ENCODE peak calls at places on chromosomes 2 and 18, in six cellular contexts. K, O, G, Q, T and L are unnamed samples.

GRCh38 chr2:73112913-73113633 is at the start of gene RAB11FIP5:
- DNase-seq in K (peak), O (peak), G (peak), Q (no peak), T (peak), L (peak)

GRCh38 chr2:225526731-225527427 is 127.4 kb downstream of the NYAP2 start:
- DNase-seq in K (no peak), O (no peak), G (no peak), Q (no peak), T (no peak), L (no peak)

GRCh38 chr2:35989523-35989922 is 366.1 kb upstream of the CRIM1 start:
- DNase-seq in K (no peak), O (peak), G (no peak), Q (no peak), T (no peak), L (no peak)

GRCh38 chr2:9739508-9739907 is 103.8 kb upstream of the TAF1B start:
- DNase-seq in K (no peak), O (no peak), G (no peak), Q (peak), T (peak), L (no peak)

GRCh38 chr2:101802329-101802728 is 104.8 kb downstream of the MAP4K4 start:
- DNase-seq in K (no peak), O (peak), G (no peak), Q (no peak), T (no peak), L (no peak)

GRCh38 chr2:213007290-213007838 is 144.0 kb downstream of the IKZF2 start:
- DNase-seq in K (no peak), O (no peak), G (no peak), Q (no peak), T (no peak), L (no peak)

GRCh38 chr2:38783586-38783985 is 5.6 kb downstream of the GEMIN6 start:
- DNase-seq in K (no peak), O (no peak), G (no peak), Q (no peak), T (no peak), L (no peak)

GRCh38 chr2:215831296-215831913 is 181.9 kb downstream of the MREG start:
- DNase-seq in K (peak), O (no peak), G (no peak), Q (peak), T (no peak), L (peak)

GRCh38 chr2:230225486-230225885 is at the start of gene SP140:
- DNase-seq in K (no peak), O (no peak), G (no peak), Q (no peak), T (peak), L (no peak)

GRCh38 chr2:121121661-121122060 is 163.3 kb downstream of the TFCP2L1 start:
- DNase-seq in K (no peak), O (no peak), G (no peak), Q (no peak), T (no peak), L (no peak)

GRCh38 chr18:37085362-37085761 is 256.4 kb downstream of the KIAA1328 start:
- DNase-seq in K (no peak), O (no peak), G (no peak), Q (no peak), T (no peak), L (no peak)

GRCh38 chr18:57901819-57902600 is 98.9 kb upstream of the ATP8B1 start:
- DNase-seq in K (no peak), O (peak), G (no peak), Q (no peak), T (no peak), L (no peak)

GRCh38 chr2:173511942-173512341 is 157.3 kb downstream of the CDCA7 start:
- DNase-seq in K (no peak), O (no peak), G (no peak), Q (no peak), T (peak), L (peak)

GRCh38 chr2:95062716-95063400 is 37.4 kb downstream of the MAL start:
- DNase-seq in K (no peak), O (peak), G (no peak), Q (peak), T (no peak), L (no peak)

GRCh38 chr2:41853427-41854191 is 194.2 kb upstream of the PKDCC start:
- DNase-seq in K (peak), O (peak), G (peak), Q (peak), T (peak), L (peak)

GRCh38 chr18:48721308-48721707 is 182.5 kb downstream of the CTIF start:
- DNase-seq in K (no peak), O (no peak), G (no peak), Q (no peak), T (no peak), L (no peak)

GRCh38 chr2:184611221-184612085 is 13.1 kb downstream of the ZNF804A start:
- DNase-seq in K (peak), O (peak), G (peak), Q (no peak), T (peak), L (peak)

GRCh38 chr18:45764000-45764686 is 40.2 kb downstream of the SLC14A1 start:
- DNase-seq in K (peak), O (peak), G (no peak), Q (no peak), T (no peak), L (no peak)

GRCh38 chr18:45765740-45766139 is 41.8 kb downstream of the SLC14A1 start:
- DNase-seq in K (no peak), O (no peak), G (no peak), Q (no peak), T (no peak), L (no peak)

GRCh38 chr18:45757005-45757404 is 33.0 kb downstream of the SLC14A1 start:
- DNase-seq in K (no peak), O (no peak), G (no peak), Q (no peak), T (no peak), L (no peak)

GRCh38 chr18:45760443-45761036 is 36.6 kb downstream of the SLC14A1 start:
- DNase-seq in K (no peak), O (no peak), G (no peak), Q (no peak), T (no peak), L (no peak)

DNA sequence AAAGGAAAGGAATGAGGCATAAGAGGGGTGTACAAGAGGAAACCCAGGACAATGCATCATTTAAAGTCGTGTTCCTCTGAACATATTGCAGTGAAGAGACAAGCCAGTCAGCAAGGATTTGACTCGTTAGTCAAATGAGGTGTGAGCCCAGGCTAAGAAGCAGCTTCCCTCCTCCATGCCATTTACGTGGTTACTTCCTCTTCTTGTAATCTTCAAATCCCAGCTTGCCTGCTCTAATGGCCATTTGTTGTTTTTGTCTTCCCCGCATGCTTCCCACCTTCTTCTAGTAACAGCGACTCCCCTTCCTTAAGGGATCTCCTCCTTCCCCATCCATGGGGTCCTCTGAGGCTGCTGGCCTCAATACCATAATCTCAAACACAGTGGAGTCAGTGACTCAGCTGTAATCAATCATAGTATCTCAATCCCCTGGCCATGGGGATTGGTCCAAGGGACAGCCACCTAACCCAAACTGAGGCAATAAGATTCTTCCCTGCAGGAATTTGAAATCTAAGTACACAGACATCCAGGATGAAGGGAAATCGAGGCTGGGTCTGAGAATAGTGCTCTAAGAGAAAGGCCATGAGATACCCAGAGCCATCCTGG is 37.6 kb downstream of the SLC14A1 start:
- DNase-seq in K (peak), O (no peak), G (no peak), Q (no peak), T (no peak), L (no peak)
- H2AFZ ChIP-seq in K (no peak), O (no peak), G (no peak), Q (no peak), T (no peak), L (no peak)

DNA sequence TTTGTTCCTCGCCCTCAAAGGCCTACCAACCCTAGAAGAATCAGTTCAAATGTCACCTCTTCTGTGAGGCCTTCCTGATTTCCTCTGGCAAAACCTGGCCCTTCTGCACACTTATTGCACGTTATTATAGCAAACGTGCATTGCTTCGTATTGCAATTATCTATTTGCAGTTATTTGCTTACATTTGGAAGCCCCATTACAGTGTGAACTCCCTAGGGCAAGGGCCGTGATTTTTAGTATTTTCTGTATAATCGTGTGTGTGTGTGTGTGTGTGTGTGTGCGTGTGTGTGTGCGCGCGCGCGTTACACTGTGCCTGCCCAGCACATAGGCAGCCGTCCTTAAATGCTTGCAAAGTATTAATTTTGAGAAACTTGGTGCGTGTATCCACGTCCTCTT is 460 bp upstream of the SEMA4F start:
- DNase-seq in K (no peak), O (no peak), G (no peak), Q (no peak), T (no peak), L (no peak)
- H3K9ac ChIP-seq in K (no peak), O (no peak), G (peak), Q (peak), T (peak), L (peak)

DNA sequence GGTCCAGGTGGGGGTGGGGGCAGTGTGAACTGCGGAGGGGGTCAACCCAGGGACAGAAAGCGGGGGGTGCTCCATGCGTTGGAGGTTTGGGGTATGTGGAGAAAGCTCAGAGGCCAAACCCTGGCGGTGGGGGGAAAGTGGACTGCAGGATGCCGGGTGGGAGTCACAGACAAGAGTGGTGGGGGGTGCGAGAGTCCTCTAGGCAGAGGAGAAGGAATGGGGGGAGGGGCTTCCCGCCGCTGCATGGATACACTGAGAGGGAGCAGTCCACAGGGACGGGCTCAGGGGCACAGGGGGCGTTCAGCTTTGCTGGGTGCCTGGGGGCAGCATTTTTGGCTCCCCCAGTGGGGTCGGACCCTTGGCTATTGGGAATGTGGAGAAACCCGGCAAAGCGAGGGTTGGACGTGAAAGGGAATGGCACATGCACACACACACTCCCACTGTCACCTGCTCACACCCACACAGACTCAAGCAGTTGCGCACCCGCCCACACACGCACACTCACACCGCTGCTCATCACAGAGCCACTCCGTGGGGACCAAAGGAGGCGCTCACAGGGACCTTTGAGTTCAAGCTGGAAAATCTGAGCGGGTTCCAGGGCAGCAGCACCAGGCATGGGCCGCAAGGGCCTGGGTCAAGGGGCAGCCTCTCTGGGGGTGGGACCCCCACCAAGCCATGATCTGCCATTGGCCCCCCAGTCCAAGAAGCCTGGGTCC is 7.7 kb downstream of the GBX2 start:
- DNase-seq in K (no peak), O (no peak), G (no peak), Q (no peak), T (no peak), L (no peak)
- TF ChIP-seq EZH2 in K (no peak), O (no peak), G (no peak), Q (no peak), T (no peak), L (no peak)

GRCh38 chr2:3154146-3154545 is 223.5 kb downstream of the EIPR1 start:
- DNase-seq in K (no peak), O (no peak), G (no peak), Q (no peak), T (no peak), L (no peak)
- H2AFZ ChIP-seq in K (no peak), O (no peak), G (no peak), Q (no peak), T (no peak), L (no peak)

DNA sequence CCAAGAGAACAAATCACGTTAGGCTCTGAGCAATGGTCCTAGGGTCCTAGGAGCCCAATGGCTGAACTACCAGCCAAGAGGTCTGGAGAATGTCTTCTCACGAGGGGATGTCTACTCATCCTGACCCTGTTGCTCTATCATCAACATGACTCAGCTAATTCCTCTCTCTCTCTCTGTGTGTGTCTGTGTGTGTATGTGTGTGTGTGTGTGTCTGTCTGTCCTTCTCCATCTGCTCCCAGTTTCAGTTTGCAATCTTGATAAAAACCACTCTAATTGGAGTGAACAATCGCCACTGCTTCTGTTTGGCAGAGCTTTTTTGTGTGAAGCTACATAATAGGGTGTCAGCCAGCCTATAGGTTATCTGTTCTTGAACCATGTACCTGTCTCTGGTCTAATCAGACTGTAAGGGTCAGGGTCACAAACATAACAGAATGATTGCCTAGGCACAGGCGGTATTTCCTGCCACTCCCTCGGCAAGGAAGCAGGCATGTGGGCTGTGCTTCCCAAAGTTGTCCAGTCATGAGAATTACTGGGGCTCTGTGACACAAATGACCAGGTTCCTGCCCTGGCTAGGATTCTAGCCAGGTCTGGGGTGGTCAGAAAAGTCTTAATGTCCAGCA is 219.8 kb downstream of the SH3BP4 start:
- DNase-seq in K (no peak), O (peak), G (no peak), Q (no peak), T (no peak), L (peak)
- H3K9ac ChIP-seq in K (no peak), O (no peak), G (no peak), Q (no peak), T (no peak), L (no peak)

DNA sequence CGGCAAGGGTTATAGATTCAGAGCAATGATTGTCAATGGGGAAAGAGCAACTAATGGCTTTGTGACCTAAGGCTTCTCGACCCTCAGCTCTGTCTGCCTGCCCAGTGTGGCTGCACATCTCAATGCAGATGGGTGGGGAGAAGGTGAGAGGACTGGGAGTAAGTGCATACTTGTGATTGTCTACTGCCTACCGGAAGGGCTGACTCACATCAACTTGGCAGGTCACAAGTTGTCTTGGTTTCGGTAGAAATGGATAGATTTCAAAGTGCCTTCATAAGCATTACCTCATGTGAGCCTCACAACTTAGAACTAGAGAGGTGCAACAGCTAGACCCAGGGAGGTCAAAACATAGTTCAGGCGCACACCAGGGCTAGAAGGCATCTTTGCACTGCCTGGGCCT is 29.4 kb downstream of the STAT1 start:
- DNase-seq in K (peak), O (peak), G (no peak), Q (no peak), T (no peak), L (peak)
- TF ChIP-seq EZH2 in K (no peak), O (no peak), G (no peak), Q (no peak), T (no peak), L (no peak)

DNA sequence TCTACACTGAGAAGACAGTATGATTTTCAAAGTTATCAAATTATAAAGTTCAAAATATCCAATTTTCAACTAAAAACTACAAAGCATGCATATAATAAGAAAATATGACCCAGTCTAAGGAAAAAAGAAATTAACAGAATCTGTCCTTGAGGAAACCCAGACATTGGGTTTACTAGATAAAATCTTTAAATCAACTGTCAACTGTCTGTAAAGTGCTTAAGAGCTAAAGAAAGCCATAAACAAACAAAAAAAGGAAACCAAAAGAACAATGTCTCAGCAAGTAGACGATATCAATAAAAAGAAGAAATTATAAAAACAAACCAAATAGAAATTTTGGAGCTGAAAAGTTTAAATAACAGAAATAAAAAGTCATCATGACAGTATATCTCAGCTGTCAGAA is 10.5 kb upstream of the ABCB11 start:
- DNase-seq in K (peak), O (no peak), G (no peak), Q (no peak), T (no peak), L (no peak)
- H2AFZ ChIP-seq in K (no peak), O (no peak), G (no peak), Q (no peak), T (no peak), L (no peak)

DNA sequence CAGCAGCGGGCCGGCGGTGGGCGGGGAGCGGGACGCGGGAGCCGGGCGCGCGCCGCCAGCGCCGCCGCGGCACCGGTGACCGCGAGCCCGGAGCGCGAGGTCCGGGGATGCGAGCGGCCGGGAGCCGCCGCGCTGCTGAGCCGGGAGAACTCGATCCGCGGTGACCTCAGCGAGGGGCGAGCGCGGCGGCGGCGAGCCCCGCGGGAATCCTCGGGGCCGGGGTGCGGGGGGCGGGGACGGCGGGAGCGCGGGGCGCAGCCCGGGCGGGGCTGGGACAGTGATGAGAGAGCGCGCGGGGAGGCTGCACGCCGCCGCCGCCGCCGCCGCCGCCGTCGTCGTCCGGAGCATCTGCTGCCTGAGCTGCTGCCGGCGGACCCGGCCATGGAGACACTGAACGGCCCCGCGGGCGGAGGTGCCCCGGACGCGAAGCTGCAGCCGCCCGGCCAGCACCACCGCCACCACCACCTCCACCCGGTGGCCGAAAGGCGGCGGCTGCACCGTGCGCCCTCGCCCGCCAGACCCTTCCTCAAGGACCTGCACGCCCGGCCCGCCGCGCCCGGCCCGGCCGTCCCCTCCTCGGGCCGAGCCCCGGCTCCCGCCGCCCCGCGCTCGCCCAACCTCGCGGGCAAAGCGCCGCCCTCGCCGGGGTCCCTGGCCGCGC is at the start of gene MTCL1:
- DNase-seq in K (peak), O (peak), G (no peak), Q (no peak), T (peak), L (peak)
- H3K9ac ChIP-seq in K (peak), O (peak), G (peak), Q (peak), T (peak), L (peak)

GRCh38 chr18:77571743-77572142 is 322.1 kb downstream of the GALR1 start:
- DNase-seq in K (no peak), O (no peak), G (no peak), Q (no peak), T (no peak), L (no peak)

GRCh38 chr18:77567202-77567601 is 317.6 kb downstream of the GALR1 start:
- DNase-seq in K (no peak), O (no peak), G (no peak), Q (no peak), T (no peak), L (no peak)

GRCh38 chr18:77566604-77567003 is 317.0 kb downstream of the GALR1 start:
- DNase-seq in K (no peak), O (no peak), G (no peak), Q (no peak), T (no peak), L (no peak)

GRCh38 chr18:77572537-77572936 is 322.9 kb downstream of the GALR1 start:
- DNase-seq in K (no peak), O (no peak), G (no peak), Q (no peak), T (no peak), L (no peak)
- TF ChIP-seq EZH2 in K (no peak), O (no peak), G (no peak), Q (no peak), T (no peak), L (no peak)